ENCODE peak calls at places on chromosomes 7 and 10, in five cellular contexts. R is A549, V is hepatocyte, X is WTC11, N is endothelial cell. L is an unnamed sample.

GRCh38 chr10:77582710-77583115 is 54.9 kb downstream of the KCNMA1 start:
- DNase-seq in N (no peak), R (peak; percentile 55), V (peak; percentile 53), X (no peak), L (no peak)

GRCh38 chr7:156527458-156527890 is 113.1 kb upstream of the RNF32 start:
- DNase-seq in N (no peak), R (no peak), X (no peak), V (peak; percentile 79), L (no peak)

GRCh38 chr7:13841284-13841683 is 148.2 kb downstream of the ETV1 start:
- DNase-seq in X (no peak), N (no peak), V (peak; percentile 23), R (no peak), L (no peak)

GRCh38 chr10:100518761-100519241 is 860 bp downstream of the SEC31B start:
- DNase-seq in N (peak; percentile 75), X (peak; percentile 69), V (peak; percentile 79), R (peak; percentile 58), L (peak; percentile 79)

GRCh38 chr10:77939561-77940001 is 13.0 kb upstream of the DLG5 start:
- DNase-seq in X (no peak), V (peak; percentile 58), N (no peak), R (no peak), L (no peak)

GRCh38 chr7:45036801-45037200 is 36.8 kb downstream of the CCM2 start:
- DNase-seq in R (no peak), V (no peak), X (no peak), N (no peak), L (no peak)

GRCh38 chr7:139706837-139707236 is 71.0 kb downstream of the HIPK2 start:
- DNase-seq in X (no peak), V (no peak), R (no peak), N (no peak), L (no peak)

GRCh38 chr10:77114181-77114821 is 523.3 kb downstream of the KCNMA1 start:
- DNase-seq in V (no peak), X (no peak), R (no peak), N (no peak), L (no peak)

GRCh38 chr7:98797150-98797549 is 72.7 kb downstream of the TMEM130 start:
- DNase-seq in N (no peak), R (no peak), V (no peak), X (no peak), L (no peak)

GRCh38 chr7:94394399-94395140 is at the start of gene COL1A2:
- DNase-seq in N (peak; percentile 39), X (peak; percentile 68), R (no peak), V (peak; percentile 91), L (peak; percentile 66)

GRCh38 chr7:63025815-63026214 is 972.8 kb upstream of the ZNF722 start:
- DNase-seq in X (no peak), N (no peak), V (no peak), R (no peak), L (no peak)

GRCh38 chr10:69738071-69738470 is 63.6 kb upstream of the COL13A1 start:
- DNase-seq in R (no peak), V (no peak), X (no peak), N (no peak), L (no peak)

GRCh38 chr10:20954519-20954918 is 57.4 kb upstream of the NEBL start:
- DNase-seq in R (no peak), V (peak; percentile 7), N (no peak), X (peak; percentile 73), L (peak; percentile 41)

GRCh38 chr7:150370612-150371071 is 2.0 kb downstream of the REPIN1 start:
- DNase-seq in N (no peak), X (no peak), R (no peak), V (no peak), L (no peak)

GRCh38 chr10:96794786-96795733 is 37.0 kb upstream of the LCOR start:
- DNase-seq in X (peak; percentile 11), V (peak; percentile 25), R (no peak), N (no peak), L (no peak)

GRCh38 chr7:158317238-158318205 is 270.1 kb downstream of the PTPRN2 start:
- DNase-seq in V (peak; percentile 59), N (no peak), X (peak; percentile 82), R (no peak), L (peak; percentile 75)

GRCh38 chr10:104274762-104275721 is 6.1 kb downstream of the GSTO2 start:
- DNase-seq in V (peak; percentile 61), R (peak; percentile 80), X (peak; percentile 79), N (peak; percentile 65), L (peak; percentile 58)

GRCh38 chr7:128921866-128922440 is 11.4 kb upstream of the KCP start:
- DNase-seq in X (no peak), N (no peak), V (no peak), R (no peak), L (no peak)

GRCh38 chr7:84025332-84025927 is 169.2 kb downstream of the SEMA3A start:
- DNase-seq in R (peak; percentile 25), N (no peak), X (no peak), V (peak; percentile 47), L (peak; percentile 5)

GRCh38 chr7:114629762-114630161 is 215.1 kb downstream of the FOXP2 start:
- DNase-seq in V (no peak), N (no peak), X (no peak), R (no peak), L (no peak)

GRCh38 chr7:108570146-108570755 is 577 bp downstream of the DNAJB9 start:
- DNase-seq in N (peak; percentile 34), V (peak; percentile 73), X (peak; percentile 21), R (peak; percentile 41), L (peak; percentile 51)

GRCh38 chr7:149245244-149245643 is 5.8 kb downstream of the ZNF212 start:
- DNase-seq in V (no peak), X (no peak), N (no peak), R (no peak), L (no peak)

GRCh38 chr7:129646369-129647021 is 35.0 kb downstream of the NRF1 start:
- DNase-seq in V (no peak), X (peak; percentile 44), N (no peak), R (no peak), L (no peak)

GRCh38 chr10:51000164-51000563 is 74.1 kb upstream of the PRKG1 start:
- DNase-seq in X (no peak), V (no peak), R (no peak), N (no peak), L (no peak)

GRCh38 chr10:51005551-51005950 is 68.7 kb upstream of the PRKG1 start:
- DNase-seq in V (no peak), N (no peak), X (no peak), R (no peak), L (no peak)

GRCh38 chr10:51000976-51001375 is 73.3 kb upstream of the PRKG1 start:
- DNase-seq in X (no peak), N (no peak), V (no peak), R (no peak), L (no peak)

GRCh38 chr10:50999163-50999562 is 75.1 kb upstream of the PRKG1 start:
- DNase-seq in R (no peak), X (no peak), V (no peak), N (no peak), L (no peak)

DNA sequence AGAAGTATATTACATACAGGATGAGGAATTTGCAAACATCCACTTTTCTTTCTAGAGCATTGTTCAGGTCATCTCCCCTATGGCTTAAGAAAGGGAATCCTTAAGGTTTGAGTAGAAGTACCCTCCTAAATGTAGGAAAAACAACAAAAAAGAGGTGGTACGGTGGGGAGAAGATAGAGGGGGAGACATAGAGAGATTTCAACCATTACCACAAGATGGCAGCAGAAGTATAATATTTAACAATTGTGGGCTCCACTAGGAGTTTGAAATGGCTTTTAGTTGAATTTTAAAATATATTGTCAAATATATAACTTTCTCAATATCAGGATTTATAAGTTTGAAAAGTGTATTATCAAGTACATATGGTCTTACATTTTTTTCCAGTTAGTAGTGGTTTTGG is 72.7 kb upstream of the PRKG1 start:
- DNase-seq in V (peak; percentile 48), N (no peak), X (no peak), R (no peak), L (no peak)
- TF ChIP-seq CTCF in V (peak; percentile 78), N (peak; percentile 65), X (peak; percentile 35), R (peak; percentile 66), L (peak; percentile 61)

GRCh38 chr7:19587291-19587690 is 121.5 kb downstream of the POLR1F start:
- DNase-seq in V (no peak), R (no peak), X (peak; percentile 29), N (no peak), L (no peak)
- TF ChIP-seq CTCF in V (no peak), R (no peak), X (no peak), N (no peak), L (peak; percentile 12)

GRCh38 chr10:132413226-132414205 is 16.5 kb downstream of the PWWP2B start:
- DNase-seq in N (no peak), X (no peak), V (no peak), R (no peak), L (no peak)

GRCh38 chr10:132412316-132413192 is 15.6 kb downstream of the PWWP2B start:
- DNase-seq in X (no peak), V (no peak), R (no peak), N (no peak), L (no peak)

GRCh38 chr10:132410779-132411532 is 14.0 kb downstream of the PWWP2B start:
- DNase-seq in X (no peak), R (no peak), V (no peak), N (no peak), L (no peak)

GRCh38 chr10:132410056-132410778 is 13.2 kb downstream of the PWWP2B start:
- DNase-seq in N (no peak), X (no peak), V (no peak), R (no peak), L (no peak)

DNA sequence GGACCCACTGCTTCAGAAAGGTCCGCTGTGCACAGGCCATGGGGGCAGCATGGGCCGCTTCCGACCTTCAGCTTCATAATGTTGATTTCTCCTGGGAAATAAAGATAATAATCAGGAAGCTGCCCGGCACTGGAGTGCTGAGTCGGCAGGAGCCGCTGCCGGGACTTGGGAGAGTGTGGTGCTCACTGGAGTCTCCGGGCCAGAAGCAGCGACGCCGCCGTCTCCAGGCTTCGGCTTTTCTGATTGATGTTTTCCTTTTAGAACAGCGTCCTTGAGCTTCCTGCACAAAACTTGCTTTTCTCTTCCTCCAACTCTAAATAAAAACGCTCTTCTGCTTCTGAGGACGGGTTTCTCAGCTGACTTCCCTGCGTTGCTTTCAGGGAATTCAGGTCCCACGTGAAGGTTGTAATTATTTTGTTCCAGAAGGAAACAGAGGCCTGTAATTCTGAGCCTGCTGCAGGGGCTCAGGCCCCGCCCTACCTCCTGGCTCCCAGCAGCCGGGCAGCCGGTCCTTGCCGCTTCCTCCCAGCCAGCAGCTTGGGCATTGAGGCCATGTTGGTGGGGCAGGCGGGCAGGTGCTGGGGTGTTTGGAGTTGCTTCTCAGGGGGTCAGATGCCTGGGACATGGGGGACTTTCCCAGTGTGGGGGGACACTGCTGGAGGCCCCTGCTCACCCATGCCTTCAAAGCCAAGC is 14.7 kb downstream of the PWWP2B start:
- DNase-seq in X (no peak), V (peak; percentile 86), N (no peak), R (no peak), L (no peak)
- TF ChIP-seq CTCF in X (no peak), V (peak; percentile 4), N (no peak), R (no peak), L (no peak)

DNA sequence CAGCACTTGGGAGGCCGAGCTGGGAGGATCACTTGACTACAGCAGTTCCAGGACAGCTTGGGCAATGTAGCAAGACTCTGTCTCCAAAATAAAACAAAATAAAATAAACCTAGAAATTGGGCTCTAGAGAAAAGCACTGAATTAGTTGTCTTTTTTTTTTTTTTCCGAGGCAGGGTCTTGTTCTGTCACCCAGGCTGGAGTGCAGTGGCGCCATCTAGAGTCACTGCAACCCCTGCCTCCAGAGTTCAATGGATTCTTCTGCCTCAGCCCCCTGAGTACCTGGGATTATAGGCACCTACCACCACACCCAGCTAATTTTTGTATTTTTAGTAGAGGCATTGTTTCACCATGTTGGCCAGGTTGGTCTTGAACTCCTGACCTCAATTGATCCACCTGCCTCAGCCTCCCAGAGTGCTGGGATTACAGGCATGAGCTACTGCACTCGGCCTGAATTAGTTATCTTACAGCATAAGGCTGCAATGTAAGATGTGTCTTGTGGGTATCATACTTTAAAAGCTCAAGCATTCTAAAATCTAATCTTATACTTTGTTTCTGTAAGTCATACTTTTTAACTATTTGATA is 12.8 kb downstream of the MEIG1 start:
- DNase-seq in R (no peak), X (peak; percentile 61), V (no peak), N (peak; percentile 65), L (peak; percentile 48)
- TF ChIP-seq CTCF in R (peak; percentile 60), X (no peak), V (peak; percentile 48), N (peak; percentile 35), L (peak; percentile 49)

L was measured in nephron progenitor cell.